ENCODE peak calls at places on chromosomes 2 and 18, in five cellular contexts. Y is H1, K is K562, M is GM12878, L is HepG2. Q is an unnamed sample.

GRCh38 chr2:143426296-143426695 is 297.1 kb downstream of the ARHGAP15 start:
- DNase-seq in Y (no peak), K (no peak), M (no peak), L (no peak), Q (no peak)

GRCh38 chr2:40105593-40105992 is 326.5 kb upstream of the THUMPD2 start:
- DNase-seq in Y (no peak), K (no peak), M (no peak), L (no peak), Q (no peak)

GRCh38 chr2:40242315-40242714 is 209.6 kb downstream of the SLC8A1 start:
- DNase-seq in Y (no peak), K (no peak), M (no peak), L (no peak), Q (no peak)

GRCh38 chr2:146806295-146807005 is 1038.4 kb upstream of the ACVR2A start:
- DNase-seq in Y (no peak), K (no peak), M (no peak), L (no peak), Q (no peak)

GRCh38 chr2:61789807-61790602 is 63.9 kb downstream of the FAM161A start:
- DNase-seq in Y (no peak), K (no peak), M (no peak), L (no peak), Q (no peak)

GRCh38 chr2:42042956-42043355 is 4.9 kb upstream of the PKDCC start:
- DNase-seq in Y (no peak), K (no peak), M (no peak), L (no peak), Q (no peak)

GRCh38 chr2:147373800-147374409 is 470.9 kb upstream of the ACVR2A start:
- DNase-seq in Y (no peak), K (no peak), M (no peak), L (no peak), Q (no peak)

GRCh38 chr2:203327918-203328734 is at the start of gene ABI2:
- DNase-seq in Y (peak), K (peak), M (no peak), L (peak), Q (peak)

GRCh38 chr2:229044581-229044980 is 226.5 kb downstream of the PID1 start:
- DNase-seq in Y (no peak), K (no peak), M (no peak), L (no peak), Q (no peak)

GRCh38 chr2:216031960-216032689 is 18.8 kb upstream of the MREG start:
- DNase-seq in Y (no peak), K (no peak), M (peak), L (no peak), Q (no peak)

GRCh38 chr18:76374330-76375281 is 120.4 kb downstream of the ZNF516 start:
- DNase-seq in Y (no peak), K (no peak), M (peak), L (no peak), Q (no peak)

GRCh38 chr2:233811087-233811486 is 33.0 kb downstream of the MROH2A start:
- DNase-seq in Y (no peak), K (no peak), M (no peak), L (no peak), Q (no peak)

GRCh38 chr2:216147172-216148131 is 38.3 kb downstream of the XRCC5 start:
- DNase-seq in Y (no peak), K (no peak), M (no peak), L (no peak), Q (no peak)

GRCh38 chr2:233361298-233361697 is 7.0 kb downstream of the DGKD start:
- DNase-seq in Y (no peak), K (no peak), M (no peak), L (no peak), Q (no peak)

GRCh38 chr2:166234112-166234846 is 106.5 kb upstream of the SCN1A start:
- DNase-seq in Y (no peak), K (no peak), M (no peak), L (peak), Q (no peak)

GRCh38 chr2:233489666-233490065 is 76.9 kb downstream of the USP40 start:
- DNase-seq in Y (no peak), K (no peak), M (no peak), L (no peak), Q (no peak)

GRCh38 chr2:56183643-56184499 is at the start of gene CCDC85A:
- DNase-seq in Y (peak), K (peak), M (no peak), L (peak), Q (peak)

GRCh38 chr2:35298493-35298892 is 1057.1 kb upstream of the CRIM1 start:
- DNase-seq in Y (no peak), K (no peak), M (no peak), L (no peak), Q (no peak)

GRCh38 chr2:126715576-126716406 is 59.8 kb downstream of the GYPC start:
- DNase-seq in Y (no peak), K (no peak), M (no peak), L (no peak), Q (no peak)

GRCh38 chr18:63887424-63887823 is at the start of gene SERPINB2:
- DNase-seq in Y (no peak), K (no peak), M (no peak), L (no peak), Q (no peak)

GRCh38 chr2:203062126-203062525 is 47.5 kb downstream of the NBEAL1 start:
- DNase-seq in Y (no peak), K (no peak), M (no peak), L (no peak), Q (no peak)

GRCh38 chr2:238947920-238948710 is 100.2 kb downstream of the TWIST2 start:
- DNase-seq in Y (no peak), K (no peak), M (no peak), L (peak), Q (no peak)

GRCh38 chr18:80034068-80034851 is at the start of gene RBFA:
- DNase-seq in Y (peak), K (peak), M (peak), L (peak), Q (peak)

GRCh38 chr18:70072678-70073077 is 125.0 kb upstream of the CD226 start:
- DNase-seq in Y (no peak), K (peak), M (no peak), L (peak), Q (no peak)

GRCh38 chr2:85096616-85097015 is 36.6 kb upstream of the TCF7L1 start:
- DNase-seq in Y (no peak), K (no peak), M (no peak), L (no peak), Q (no peak)

GRCh38 chr18:68766433-68766832 is 31.4 kb upstream of the CCDC102B start:
- DNase-seq in Y (no peak), K (no peak), M (no peak), L (no peak), Q (no peak)

GRCh38 chr2:98872526-98872925 is 63.5 kb downstream of the CRACDL start:
- DNase-seq in Y (no peak), K (no peak), M (no peak), L (no peak), Q (no peak)

GRCh38 chr18:79613186-79613931 is 66.2 kb upstream of the CTDP1 start:
- DNase-seq in Y (no peak), K (no peak), M (no peak), L (no peak), Q (no peak)

GRCh38 chr2:128498589-128498988 is 179.9 kb upstream of the HS6ST1 start:
- DNase-seq in Y (no peak), K (no peak), M (no peak), L (no peak), Q (no peak)

GRCh38 chr2:72579595-72580180 is 246.1 kb downstream of the EXOC6B start:
- DNase-seq in Y (no peak), K (peak), M (no peak), L (peak), Q (no peak)

GRCh38 chr18:987325-988186 is 82.9 kb downstream of the ADCYAP1 start:
- DNase-seq in Y (no peak), K (peak), M (no peak), L (no peak), Q (no peak)

GRCh38 chr2:15126373-15126772 is 434.8 kb downstream of the NBAS start:
- DNase-seq in Y (no peak), K (no peak), M (no peak), L (no peak), Q (no peak)

GRCh38 chr2:56515399-56515798 is 331.6 kb downstream of the CCDC85A start:
- DNase-seq in Y (no peak), K (no peak), M (no peak), L (no peak), Q (no peak)

GRCh38 chr18:71673498-71673897 is 870.6 kb downstream of the CBLN2 start:
- DNase-seq in Y (no peak), K (no peak), M (no peak), L (no peak), Q (no peak)

GRCh38 chr2:95352291-95353054 is 50.0 kb upstream of the FAHD2A start:
- DNase-seq in Y (no peak), K (no peak), M (no peak), L (no peak), Q (no peak)

GRCh38 chr2:200462136-200462710 is 47.6 kb downstream of the KCTD18 start:
- DNase-seq in Y (no peak), K (no peak), M (no peak), L (no peak), Q (no peak)

GRCh38 chr2:192749606-192750200 is 555.0 kb upstream of the TMEFF2 start:
- DNase-seq in Y (no peak), K (no peak), M (no peak), L (peak), Q (no peak)

GRCh38 chr2:212173771-212174510 is 364.7 kb downstream of the ERBB4 start:
- DNase-seq in Y (no peak), K (no peak), M (no peak), L (no peak), Q (no peak)

GRCh38 chr2:236997086-236997485 is 88.6 kb upstream of the COPS8 start:
- DNase-seq in Y (no peak), K (no peak), M (no peak), L (no peak), Q (no peak)

GRCh38 chr2:236994361-236994760 is 91.3 kb upstream of the COPS8 start:
- DNase-seq in Y (no peak), K (no peak), M (no peak), L (no peak), Q (no peak)

GRCh38 chr2:237000481-237000880 is 85.2 kb upstream of the COPS8 start:
- DNase-seq in Y (no peak), K (no peak), M (no peak), L (no peak), Q (no peak)

GRCh38 chr2:236998250-236998649 is 87.4 kb upstream of the COPS8 start:
- DNase-seq in Y (no peak), K (no peak), M (no peak), L (no peak), Q (no peak)

GRCh38 chr2:236998758-236999157 is 86.9 kb upstream of the COPS8 start:
- DNase-seq in Y (no peak), K (no peak), M (no peak), L (no peak), Q (no peak)
- TF ChIP-seq ATF2 in Y (no peak), K (no peak), M (no peak), L (no peak), Q (no peak)

DNA sequence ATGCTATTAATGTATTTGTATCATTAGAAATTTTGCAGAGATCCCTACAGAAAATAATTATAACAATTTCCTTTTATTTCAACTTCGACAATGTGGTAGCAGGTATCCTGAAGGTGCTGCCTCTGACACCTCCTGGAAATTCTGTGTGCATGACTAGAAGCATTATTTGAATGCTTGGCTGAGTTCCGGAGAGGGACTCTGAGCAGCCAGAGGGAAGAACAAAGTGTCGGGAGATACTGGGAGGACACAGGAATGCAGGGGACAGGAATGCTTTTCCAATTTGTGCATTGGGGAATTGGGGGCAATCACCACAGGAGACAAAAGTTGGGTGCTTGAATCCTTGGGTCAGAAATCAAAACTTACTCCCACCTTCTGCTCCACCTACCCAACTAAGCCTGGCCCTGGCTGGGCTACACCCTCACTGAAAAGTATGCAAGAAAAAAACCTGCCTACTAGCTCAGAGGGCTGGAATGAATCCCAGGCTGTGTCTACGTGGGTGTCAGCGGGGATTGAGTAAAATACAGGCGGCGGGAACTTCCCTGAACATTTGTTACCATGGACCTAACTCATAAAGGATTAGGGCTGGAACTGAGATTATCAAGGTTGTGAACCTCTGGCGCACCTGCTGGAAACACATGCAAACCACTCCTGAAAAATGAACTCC is 299.3 kb downstream of the SOX11 start:
- DNase-seq in Y (no peak), K (no peak), M (no peak), L (no peak), Q (no peak)
- TF ChIP-seq ATF2 in Y (no peak), K (no peak), M (no peak), L (no peak), Q (no peak)

GRCh38 chr18:32804126-32804888 is 31.5 kb upstream of the KLHL14 start:
- DNase-seq in Y (no peak), K (no peak), M (no peak), L (peak), Q (no peak)
- TF ChIP-seq ATF2 in Y (no peak), K (no peak), M (no peak), L (peak), Q (no peak)

DNA sequence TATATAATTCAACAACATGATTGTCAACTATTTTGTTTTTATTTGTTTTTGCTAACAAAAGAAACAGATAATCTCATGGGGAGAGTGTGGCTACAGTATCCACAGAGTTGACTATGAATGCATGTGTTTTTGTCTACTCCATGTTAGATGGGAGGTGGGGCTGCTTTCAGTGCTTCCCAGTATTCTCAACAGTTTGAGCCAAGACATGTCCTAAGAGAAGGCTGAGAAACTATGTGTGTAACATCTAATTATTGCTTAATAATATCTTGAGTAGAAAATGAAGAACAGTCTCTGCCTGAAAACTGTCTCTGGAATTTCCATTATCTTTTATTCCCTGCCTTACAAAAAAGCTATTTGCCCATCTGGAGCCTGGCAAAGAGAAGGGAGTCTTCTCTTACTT is 178.8 kb upstream of the MMADHC start:
- DNase-seq in Y (no peak), K (no peak), M (no peak), L (no peak), Q (no peak)
- TF ChIP-seq ATF2 in Y (no peak), K (no peak), M (no peak), L (no peak), Q (no peak)

GRCh38 chr18:33116376-33116775 is 324.1 kb downstream of the CCDC178 start:
- DNase-seq in Y (no peak), K (no peak), M (no peak), L (no peak), Q (no peak)

GRCh38 chr18:33115476-33115875 is 325.0 kb downstream of the CCDC178 start:
- DNase-seq in Y (no peak), K (no peak), M (no peak), L (no peak), Q (no peak)

GRCh38 chr18:33115917-33116316 is 324.6 kb downstream of the CCDC178 start:
- DNase-seq in Y (no peak), K (no peak), M (no peak), L (no peak), Q (no peak)

GRCh38 chr18:33113421-33113820 is 327.1 kb downstream of the CCDC178 start:
- DNase-seq in Y (no peak), K (no peak), M (no peak), L (no peak), Q (no peak)

DNA sequence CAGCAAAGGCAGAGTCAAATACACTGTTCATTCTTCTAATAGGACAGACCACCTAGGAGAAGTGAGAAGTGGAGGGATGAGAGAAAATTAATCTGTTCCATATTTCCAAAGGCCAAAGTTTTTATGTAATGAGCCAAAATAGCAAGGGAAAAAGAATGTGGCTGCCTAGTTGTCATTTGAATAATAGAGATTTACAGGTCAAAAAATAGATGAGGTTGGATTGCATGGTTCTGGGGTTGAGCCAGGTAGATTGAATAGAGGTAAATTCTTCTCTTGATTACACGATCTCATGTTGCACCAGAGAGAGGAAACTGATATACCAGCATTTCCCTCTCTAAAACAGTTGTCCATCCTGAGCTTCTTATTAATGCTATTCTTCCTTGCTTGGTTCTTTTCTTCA is 325.8 kb downstream of the CCDC178 start:
- DNase-seq in Y (no peak), K (no peak), M (no peak), L (no peak), Q (no peak)
- TF ChIP-seq ATF2 in Y (no peak), K (no peak), M (no peak), L (no peak), Q (no peak)

GRCh38 chr2:67883316-67884080 is 179.3 kb downstream of the C1D start:
- DNase-seq in Y (no peak), K (no peak), M (no peak), L (no peak), Q (no peak)
- TF ChIP-seq ATF2 in Y (no peak), K (no peak), M (no peak), L (no peak), Q (no peak)

DNA sequence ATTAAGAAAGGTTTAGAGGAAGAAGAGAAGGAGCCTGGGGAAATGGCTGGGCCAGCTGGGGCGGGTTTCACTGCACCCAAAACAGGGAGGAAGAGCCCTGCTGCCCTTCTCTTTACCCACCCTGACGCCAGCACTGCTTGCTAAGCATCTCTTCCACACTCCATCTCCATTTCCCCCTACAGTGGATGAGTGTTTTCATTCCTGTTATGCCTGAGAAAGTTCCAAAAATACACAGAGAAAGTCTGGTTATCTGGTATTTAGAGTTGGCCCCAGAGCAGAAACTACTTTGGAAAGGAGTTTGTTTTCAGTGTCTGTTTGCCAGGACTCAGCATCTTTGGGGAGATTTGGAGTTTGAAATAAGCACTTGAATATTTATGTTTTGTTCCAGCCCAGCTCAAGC is 451.0 kb downstream of the SLC4A3 start:
- DNase-seq in Y (no peak), K (no peak), M (no peak), L (no peak), Q (no peak)
- TF ChIP-seq ATF2 in Y (no peak), K (no peak), M (no peak), L (no peak), Q (no peak)

DNA sequence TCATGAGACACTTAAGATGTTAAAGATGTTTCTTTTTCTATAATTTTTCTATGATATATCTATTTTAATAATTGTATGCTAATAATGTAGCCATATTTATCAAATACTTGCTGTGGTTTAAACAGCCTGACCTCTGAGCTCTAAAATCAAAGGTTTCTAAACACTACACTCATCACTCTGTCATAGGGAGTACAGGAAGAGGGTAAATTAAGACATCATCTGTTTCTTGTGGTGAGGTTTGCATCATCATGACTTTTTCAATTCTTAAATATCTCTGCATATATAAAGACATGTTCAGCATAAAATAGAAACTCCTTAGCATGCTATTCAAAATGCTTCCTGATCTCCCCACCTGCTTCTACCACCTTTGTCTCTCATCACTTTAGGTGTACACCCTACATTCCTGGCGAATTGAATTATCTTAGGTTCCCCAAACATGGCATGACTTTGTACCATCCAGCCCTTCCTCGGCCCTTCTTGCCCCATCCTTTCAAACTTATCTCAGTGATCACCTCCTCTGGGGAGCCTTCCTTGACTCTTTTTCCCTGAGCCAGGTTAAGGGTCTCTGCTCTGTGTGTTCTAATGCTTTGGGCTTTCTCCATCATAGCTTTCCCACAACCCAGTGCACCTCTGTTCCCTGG is 105.3 kb upstream of the TTN start:
- DNase-seq in Y (no peak), K (no peak), M (no peak), L (no peak), Q (no peak)
- TF ChIP-seq ATF2 in Y (no peak), K (no peak), M (no peak), L (no peak), Q (no peak)

DNA sequence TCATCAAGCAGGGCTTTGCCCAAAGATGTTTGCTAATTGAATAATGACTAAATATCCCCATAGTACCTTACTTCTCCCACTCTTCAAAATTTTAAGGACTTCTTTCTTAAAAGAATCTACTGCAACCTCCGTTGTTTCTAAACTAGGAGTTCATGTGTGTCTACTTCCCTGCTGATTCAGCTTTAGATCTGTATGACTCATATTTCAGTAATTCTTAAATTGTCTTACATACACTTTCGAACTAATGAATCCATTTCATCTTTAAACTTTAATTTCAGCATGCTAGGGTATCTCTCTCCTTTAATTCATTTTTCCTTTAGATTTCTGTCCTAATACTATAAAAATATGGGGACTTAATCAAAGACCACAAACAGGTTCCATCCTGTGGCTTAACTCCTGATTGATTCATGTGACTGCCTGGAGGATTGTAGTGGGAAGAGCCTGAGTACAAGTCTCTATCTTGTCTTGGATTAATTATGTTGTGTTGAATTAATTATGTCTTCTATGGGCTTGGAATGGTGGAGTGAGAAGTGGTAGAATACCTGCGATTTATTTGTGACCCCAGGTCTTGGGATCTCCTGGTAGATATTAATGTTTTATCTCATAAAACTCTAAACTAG is 24.9 kb upstream of the COL5A2 start:
- DNase-seq in Y (no peak), K (no peak), M (no peak), L (no peak), Q (no peak)
- TF ChIP-seq ATF2 in Y (no peak), K (no peak), M (no peak), L (no peak), Q (no peak)